ENCODE peak calls at places on chromosomes 3 and 15, in five cellular contexts. T is astrocyte, M is breast epithelium, Q is adrenal gland, A is mammary epithelial cell. H is an unnamed sample.

GRCh38 chr15:44788748-44789147 is 52.4 kb downstream of the TRIM69 start:
- DNase-seq in Q (no peak), A (no peak), T (peak), M (no peak), H (no peak)

GRCh38 chr3:72996473-72997333 is at the start of gene PPP4R2:
- DNase-seq in T (peak), M (peak), A (peak), Q (peak), H (peak)

GRCh38 chr3:160691151-160691550 is 14.2 kb downstream of the ARL14 start:
- DNase-seq in T (no peak), A (no peak), Q (no peak), M (no peak), H (no peak)

GRCh38 chr15:91413142-91413541 is 313.1 kb downstream of the SV2B start:
- DNase-seq in M (no peak), A (peak), T (peak), Q (no peak), H (no peak)

GRCh38 chr15:71677352-71677751 is 133.0 kb upstream of the NR2E3 start:
- DNase-seq in A (no peak), M (no peak), T (no peak), Q (peak), H (no peak)

GRCh38 chr3:142445816-142446254 is 2.0 kb downstream of the XRN1 start:
- DNase-seq in A (peak), M (no peak), T (peak), Q (no peak), H (no peak)

GRCh38 chr3:172101107-172101506 is 61.7 kb downstream of the FNDC3B start:
- DNase-seq in M (no peak), T (no peak), Q (no peak), A (no peak), H (no peak)

GRCh38 chr3:83034806-83035703 is 1273.6 kb upstream of the GBE1 start:
- DNase-seq in A (no peak), T (no peak), Q (no peak), M (no peak), H (peak)

GRCh38 chr3:53269888-53270880 is 14.4 kb upstream of the TKT start:
- DNase-seq in T (peak), M (peak), Q (peak), A (peak), H (peak)

GRCh38 chr15:100869151-100869999 is 10.3 kb upstream of the ALDH1A3 start:
- DNase-seq in T (no peak), Q (no peak), M (no peak), A (no peak), H (no peak)

GRCh38 chr15:59751552-59752413 is 62.7 kb upstream of the BNIP2 start:
- DNase-seq in A (peak), Q (no peak), T (no peak), M (no peak), H (no peak)

GRCh38 chr3:152379415-152380042 is 110.8 kb downstream of the MBNL1 start:
- DNase-seq in Q (no peak), M (no peak), T (no peak), A (no peak), H (no peak)

GRCh38 chr3:157204431-157204830 is 44.5 kb upstream of the CCNL1 start:
- DNase-seq in T (peak), A (peak), Q (no peak), M (no peak), H (no peak)

DNA sequence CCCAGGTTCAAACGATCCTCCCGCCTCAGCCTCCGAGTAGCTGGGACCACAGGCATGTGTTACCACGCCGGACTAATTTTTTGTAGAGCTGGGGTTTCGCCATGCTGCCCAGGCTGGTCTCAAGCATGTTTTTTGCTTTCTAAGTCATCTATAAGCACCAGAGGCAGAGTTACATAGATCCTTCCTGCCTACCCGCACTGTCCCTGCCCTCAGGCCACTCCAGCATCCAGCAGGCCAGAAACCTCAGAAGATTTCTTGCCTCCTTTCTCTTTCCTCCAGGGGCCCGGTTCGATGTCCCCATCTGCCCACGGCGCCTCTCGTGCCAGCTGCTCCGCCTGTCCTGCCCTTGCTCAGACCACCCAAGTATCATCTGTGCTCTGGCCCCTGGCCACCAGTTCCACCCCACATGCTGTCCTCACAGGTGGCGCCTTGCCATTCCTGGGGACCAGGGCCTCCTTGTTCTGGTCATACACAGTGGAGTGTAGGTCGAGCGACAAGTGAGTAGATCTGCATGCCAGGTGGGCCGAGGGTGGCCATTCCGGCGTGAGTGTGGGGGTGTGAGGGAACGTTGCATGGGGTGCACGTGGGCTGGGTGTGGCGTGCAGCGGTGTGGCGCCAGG is 27.3 kb downstream of the KLHDC8B start:
- DNase-seq in M (no peak), A (no peak), Q (no peak), T (no peak), H (no peak)
- H3K27ac ChIP-seq in M (no peak), A (no peak), Q (no peak), T (no peak), H (no peak)

GRCh38 chr3:117893638-117894037 is 1141.0 kb downstream of the IGSF11 start:
- DNase-seq in Q (no peak), A (no peak), T (peak), M (no peak), H (no peak)

GRCh38 chr3:117903226-117903625 is 1131.4 kb downstream of the IGSF11 start:
- DNase-seq in M (no peak), T (peak), Q (no peak), A (no peak), H (no peak)

GRCh38 chr3:117892991-117893390 is 1141.7 kb downstream of the IGSF11 start:
- DNase-seq in M (no peak), T (peak), A (no peak), Q (no peak), H (no peak)

DNA sequence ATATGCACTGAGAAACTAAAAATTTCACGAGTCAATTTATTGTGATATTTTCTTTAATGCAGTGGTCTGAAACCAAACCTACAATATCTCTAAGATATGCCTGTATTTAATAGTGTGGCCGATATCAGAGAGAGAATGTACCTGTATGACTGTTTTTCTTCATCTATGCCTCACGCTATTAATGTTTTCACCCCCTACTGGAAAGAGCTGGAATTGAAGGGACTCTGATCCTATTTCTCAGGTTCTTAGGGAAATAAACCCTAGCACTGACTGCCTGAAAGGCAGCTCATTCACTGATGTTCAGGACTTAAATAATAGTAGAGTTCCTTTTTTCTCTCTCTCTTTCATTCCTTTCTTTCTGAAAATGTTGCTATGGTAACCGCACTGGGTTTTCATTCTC is 1135.9 kb downstream of the IGSF11 start:
- DNase-seq in Q (no peak), T (no peak), A (peak), M (no peak), H (no peak)
- TF ChIP-seq CTCF in Q (no peak), T (peak), A (peak), M (no peak), H (peak)

GRCh38 chr3:133475245-133476010 is 75.6 kb downstream of the BFSP2 start:
- DNase-seq in M (no peak), Q (no peak), A (no peak), T (no peak), H (no peak)

GRCh38 chr3:133469140-133469731 is 69.4 kb downstream of the BFSP2 start:
- DNase-seq in A (no peak), Q (peak), T (no peak), M (no peak), H (no peak)

GRCh38 chr3:133474251-133474801 is 74.5 kb downstream of the BFSP2 start:
- DNase-seq in A (no peak), M (peak), Q (peak), T (peak), H (no peak)

GRCh38 chr3:133472242-133472641 is 72.4 kb downstream of the BFSP2 start:
- DNase-seq in T (no peak), M (no peak), A (peak), Q (peak), H (no peak)

DNA sequence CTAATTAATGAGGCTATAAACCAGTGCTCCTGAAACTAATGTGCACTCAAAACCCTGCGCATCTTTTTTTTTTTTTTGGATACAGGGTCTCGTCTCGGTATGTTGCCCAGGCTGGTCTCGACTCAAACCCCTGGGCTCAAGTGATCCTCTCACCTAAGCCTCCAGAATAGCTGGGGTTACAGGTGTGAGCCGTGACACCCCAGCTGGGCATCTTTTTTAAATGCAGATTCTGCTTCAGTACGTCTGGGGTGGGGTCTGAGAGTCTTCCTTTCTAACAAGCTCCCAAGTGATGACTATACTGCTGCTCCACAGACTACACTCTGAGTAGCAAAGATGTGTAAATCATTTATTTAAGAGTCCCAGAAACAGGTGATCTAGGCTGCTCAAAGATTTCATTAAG is 73.0 kb downstream of the BFSP2 start:
- DNase-seq in M (no peak), T (no peak), A (no peak), Q (no peak), H (no peak)
- H3K27ac ChIP-seq in M (no peak), T (no peak), A (no peak), Q (no peak), H (no peak)

GRCh38 chr15:78004919-78005634 is 72.4 kb downstream of the TBC1D2B start:
- DNase-seq in Q (peak), M (peak), T (peak), A (peak), H (peak)
- TF ChIP-seq CTCF in Q (peak), M (no peak), T (no peak), A (no peak), H (no peak)

DNA sequence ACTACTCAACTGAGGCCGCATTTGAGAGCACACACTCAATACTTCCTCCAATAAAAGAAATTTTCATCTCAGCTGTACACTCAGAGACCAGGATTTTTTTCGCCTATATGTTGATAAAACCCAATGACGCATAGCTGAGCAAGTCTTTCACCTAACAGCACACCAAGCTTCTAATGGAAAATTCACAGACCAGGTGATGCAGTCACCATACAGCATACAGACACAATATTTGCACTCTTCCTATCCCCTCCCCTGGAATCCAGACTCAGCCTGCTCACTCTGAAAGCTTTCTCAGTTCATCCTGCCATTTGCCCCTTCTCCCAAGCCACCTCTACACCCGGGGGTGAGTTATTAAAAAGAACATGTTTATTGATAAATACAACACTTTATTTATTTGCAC is 1.7 kb downstream of the TBC1D5 start:
- DNase-seq in A (peak), M (no peak), T (peak), Q (no peak), H (no peak)
- H3K27ac ChIP-seq in A (peak), M (peak), T (peak), Q (no peak), H (peak)

DNA sequence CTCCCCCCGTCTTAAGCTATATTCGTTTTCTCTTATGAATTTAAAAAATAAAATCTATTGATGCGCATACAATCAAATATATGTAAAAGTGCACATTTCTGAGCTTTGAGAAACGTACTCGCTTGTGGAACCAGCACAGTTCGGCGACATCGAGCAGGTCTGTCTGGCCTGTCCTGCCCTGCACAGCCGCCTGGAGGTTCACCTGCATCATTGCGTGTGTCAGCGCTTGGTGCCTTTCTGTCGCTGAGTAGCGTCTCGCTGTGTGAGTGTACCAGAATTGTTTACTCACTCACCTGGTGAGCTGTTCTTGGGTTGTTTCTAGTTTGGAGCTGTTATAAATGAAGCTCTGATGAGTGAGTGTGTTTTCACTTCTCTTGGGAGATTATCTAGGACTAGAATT is 104.0 kb downstream of the VGLL4 start:
- DNase-seq in M (no peak), T (no peak), Q (no peak), A (no peak), H (no peak)
- TF ChIP-seq CTCF in M (no peak), T (no peak), Q (no peak), A (no peak), H (no peak)